ENCODE peak calls at places on chromosomes 2 and 18, in five cellular contexts. Z is H9, P is neuronal stem cell, H is trophoblast cell, T is mesenchymal stem cell. G is an unnamed sample.

GRCh38 chr18:37582306-37582705 is 16.7 kb upstream of the CELF4 start:
- DNase-seq in Z (no peak), P (no peak), H (no peak), T (no peak), G (no peak)

GRCh38 chr2:33136056-33136455 is 189.3 kb downstream of the LTBP1 start:
- DNase-seq in Z (no peak), P (no peak), H (no peak), T (no peak), G (no peak)

GRCh38 chr2:219286436-219287115 is 7.4 kb downstream of the DNAJB2 start:
- DNase-seq in Z (no peak), P (no peak), H (no peak), T (no peak), G (no peak)

GRCh38 chr18:73827801-73828200 is 319.8 kb downstream of the FBXO15 start:
- DNase-seq in Z (no peak), P (no peak), H (peak; percentile 82), T (peak; percentile 10), G (no peak)

GRCh38 chr2:3730646-3731045 is 27.3 kb downstream of the DCDC2C start:
- DNase-seq in Z (no peak), P (no peak), H (peak; percentile 71), T (no peak), G (no peak)

GRCh38 chr2:30688956-30689401 is 118.3 kb downstream of the CAPN13 start:
- DNase-seq in Z (no peak), P (no peak), H (no peak), T (no peak), G (peak; percentile 33)

GRCh38 chr2:200056105-200056504 is 100.7 kb downstream of the MAIP1 start:
- DNase-seq in Z (no peak), P (no peak), H (no peak), T (no peak), G (no peak)

GRCh38 chr2:169877406-169877805 is 50.2 kb downstream of the UBR3 start:
- DNase-seq in Z (no peak), P (no peak), H (no peak), T (peak; percentile 37), G (no peak)

GRCh38 chr2:66901344-66901743 is 466.4 kb downstream of the MEIS1 start:
- DNase-seq in Z (no peak), P (no peak), H (no peak), T (no peak), G (no peak)

GRCh38 chr2:226124548-226125011 is 675.0 kb downstream of the IRS1 start:
- DNase-seq in Z (no peak), P (no peak), H (no peak), T (no peak), G (no peak)

GRCh38 chr2:23633966-23634365 is 249.0 kb downstream of the KLHL29 start:
- DNase-seq in Z (no peak), P (no peak), H (no peak), T (no peak), G (no peak)
- H2BK12ac ChIP-seq in Z (no peak overlapping the region), P (peak overlapping the region; percentile 8), H (no peak overlapping the region), T (no peak overlapping the region), G (no peak overlapping the region)

DNA sequence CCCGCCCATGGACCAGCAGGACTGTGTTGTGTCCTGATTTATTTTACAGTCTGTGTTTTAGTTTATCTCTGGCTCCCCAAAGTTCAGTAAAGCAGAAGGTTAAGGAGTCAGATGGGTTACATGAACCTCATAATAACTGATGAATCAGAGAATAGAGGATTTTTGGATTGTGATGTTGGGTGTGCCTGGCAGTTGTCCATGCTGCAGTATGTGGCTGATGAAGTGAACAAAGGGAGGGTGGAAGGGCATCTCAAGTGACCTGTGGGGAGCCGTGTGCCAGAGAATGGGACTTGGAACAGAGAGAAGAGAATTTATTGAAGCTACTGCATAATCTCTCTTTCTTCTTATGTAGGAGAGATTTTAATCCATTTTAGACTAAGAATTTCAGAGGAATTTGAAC is 145.5 kb downstream of the MAP4K4 start:
- DNase-seq in Z (no peak), P (no peak), H (no peak), T (no peak), G (no peak)
- H2BK12ac ChIP-seq in Z (no peak overlapping the region), P (no peak overlapping the region), H (no peak overlapping the region), T (no peak overlapping the region), G (no peak overlapping the region)

DNA sequence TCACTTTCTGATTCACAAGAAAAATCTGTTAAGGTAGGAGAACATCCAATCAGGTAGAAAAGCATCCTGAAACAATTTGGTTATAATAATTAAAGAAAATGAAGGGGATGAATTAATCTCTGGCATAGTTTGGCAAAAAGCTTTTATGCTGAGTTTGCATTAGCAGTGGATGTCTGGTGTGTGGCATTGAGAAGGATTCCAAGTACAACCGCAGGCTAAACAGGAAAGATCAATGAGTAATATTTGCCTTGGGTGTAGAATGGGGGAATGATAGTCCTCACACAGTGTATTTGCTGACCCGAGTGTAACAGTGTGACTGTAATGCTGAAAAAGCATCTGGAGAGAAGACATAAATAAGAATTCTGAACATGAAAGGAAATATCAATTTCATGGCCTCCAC is 68.3 kb upstream of the SESTD1 start:
- DNase-seq in Z (no peak), P (no peak), H (no peak), T (peak; percentile 37), G (no peak)
- H2BK12ac ChIP-seq in Z (no peak overlapping the region), P (no peak overlapping the region), H (no peak overlapping the region), T (no peak overlapping the region), G (no peak overlapping the region)

GRCh38 chr18:58953627-58954026 is 89.0 kb downstream of the ZNF532 start:
- DNase-seq in Z (no peak), P (no peak), H (no peak), T (peak; percentile 38), G (no peak)

GRCh38 chr18:58955738-58956137 is 91.1 kb downstream of the ZNF532 start:
- DNase-seq in Z (no peak), P (no peak), H (no peak), T (no peak), G (no peak)

GRCh38 chr18:58952303-58952702 is 87.6 kb downstream of the ZNF532 start:
- DNase-seq in Z (no peak), P (no peak), H (no peak), T (no peak), G (no peak)

GRCh38 chr18:58954986-58955385 is 90.3 kb downstream of the ZNF532 start:
- DNase-seq in Z (no peak), P (no peak), H (no peak), T (no peak), G (no peak)

GRCh38 chr18:58952871-58953270 is 88.2 kb downstream of the ZNF532 start:
- DNase-seq in Z (no peak), P (no peak), H (no peak), T (no peak), G (no peak)
- H2BK12ac ChIP-seq in Z (no peak overlapping the region), P (no peak overlapping the region), H (no peak overlapping the region), T (no peak overlapping the region), G (no peak overlapping the region)

DNA sequence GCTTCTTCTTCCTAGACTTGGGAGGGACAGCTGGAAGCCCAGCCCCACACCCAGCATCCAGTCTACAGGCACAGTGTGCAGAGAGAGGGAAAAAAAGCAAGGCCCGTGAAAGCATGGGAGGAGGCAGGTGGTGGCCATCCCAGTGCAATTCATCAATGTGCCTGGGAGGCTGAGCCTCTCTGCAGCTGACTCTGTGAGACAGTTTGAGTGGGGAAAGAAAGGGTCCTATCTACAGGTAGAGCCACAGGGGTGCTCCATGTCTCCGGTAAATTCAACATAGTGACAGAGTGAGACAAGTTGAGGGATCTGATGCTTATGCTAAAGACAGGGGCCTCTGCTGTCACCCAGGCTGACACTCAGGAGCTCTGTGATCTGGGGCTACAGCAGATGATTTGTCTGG is 340.6 kb downstream of the DYSF start:
- DNase-seq in Z (no peak), P (no peak), H (no peak), T (no peak), G (no peak)
- H2BK12ac ChIP-seq in Z (no peak overlapping the region), P (no peak overlapping the region), H (no peak overlapping the region), T (peak overlapping the region; percentile 51), G (no peak overlapping the region)

GRCh38 chr2:118850171-118850900 is 2.9 kb upstream of the EN1 start:
- DNase-seq in Z (no peak), P (peak; percentile 17), H (no peak), T (no peak), G (no peak)
- H2BK12ac ChIP-seq in Z (no peak overlapping the region), P (no peak overlapping the region), H (no peak overlapping the region), T (no peak overlapping the region), G (peak overlapping the region; percentile 40)

GRCh38 chr2:15905986-15906491 is 34.3 kb upstream of the MYCN start:
- DNase-seq in Z (no peak), P (no peak), H (peak; percentile 67), T (no peak), G (no peak)
- H2BK12ac ChIP-seq in Z (no peak overlapping the region), P (no peak overlapping the region), H (no peak overlapping the region), T (no peak overlapping the region), G (no peak overlapping the region)

GRCh38 chr2:168378960-168379669 is 77.0 kb upstream of the CERS6 start:
- DNase-seq in Z (no peak), P (no peak), H (no peak), T (no peak), G (no peak)

GRCh38 chr2:168371273-168371992 is 84.6 kb upstream of the CERS6 start:
- DNase-seq in Z (no peak), P (no peak), H (no peak), T (no peak), G (no peak)

GRCh38 chr2:168369087-168369486 is 87.0 kb upstream of the CERS6 start:
- DNase-seq in Z (no peak), P (no peak), H (no peak), T (no peak), G (no peak)

GRCh38 chr2:168375195-168375798 is 80.8 kb upstream of the CERS6 start:
- DNase-seq in Z (no peak), P (no peak), H (no peak), T (no peak), G (no peak)

DNA sequence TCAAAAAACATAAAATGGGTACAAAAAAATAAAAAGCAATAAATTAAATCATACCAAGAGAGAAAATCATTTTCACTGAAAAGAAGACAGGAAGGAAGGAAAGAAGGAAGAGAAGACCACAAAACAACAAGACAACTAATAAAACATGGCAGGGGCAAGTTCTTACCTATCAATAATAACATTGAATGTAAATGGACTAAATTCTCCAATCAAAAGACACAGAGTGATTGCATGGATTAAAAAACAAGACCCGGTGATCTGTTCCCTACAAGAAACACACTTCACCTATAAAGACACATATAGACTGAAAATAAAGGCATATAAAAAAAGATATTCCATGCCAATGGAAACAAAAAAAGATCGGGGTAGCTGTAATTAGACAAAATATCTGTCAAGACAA is 82.6 kb upstream of the CERS6 start:
- DNase-seq in Z (no peak), P (no peak), H (no peak), T (no peak), G (no peak)
- H2BK12ac ChIP-seq in Z (no peak overlapping the region), P (no peak overlapping the region), H (no peak overlapping the region), T (no peak overlapping the region), G (no peak overlapping the region)

G was measured in H1.